ENCODE peak calls at places on chromosomes 4 and X, in five cellular contexts. G is IMR-90, R is H1, F is mesenchymal stem cell, E is H9. N is an unnamed sample.

GRCh38 chr4:67465763-67466052 is 79.6 kb downstream of the CENPC start:
- DNase-seq in G (no peak), R (no peak), E (no peak), F (no peak), N (no peak)

GRCh38 chrX:150199803-150200202 is 163.3 kb upstream of the MAMLD1 start:
- DNase-seq in F (no peak), G (no peak), E (no peak), R (no peak), N (no peak)

GRCh38 chr4:186192068-186192751 is 843 bp downstream of the CYP4V2 start:
- DNase-seq in G (peak; percentile 48), R (no peak), F (peak; percentile 60), E (peak; percentile 59), N (peak; percentile 29)

GRCh38 chr4:71498002-71498401 is 159.2 kb downstream of the SLC4A4 start:
- DNase-seq in R (no peak), F (peak; percentile 73), G (peak; percentile 69), E (no peak), N (no peak)

GRCh38 chr4:6939761-6940743 is 30.4 kb downstream of the TBC1D14 start:
- DNase-seq in E (no peak), F (no peak), R (no peak), G (no peak), N (no peak)

GRCh38 chr4:47704693-47705325 is 133.1 kb downstream of the CORIN start:
- DNase-seq in G (peak; percentile 37), F (peak; percentile 59), R (peak; percentile 19), E (peak; percentile 70), N (peak; percentile 42)

GRCh38 chr4:145623831-145624230 is 4.6 kb downstream of the MMAA start:
- DNase-seq in F (peak; percentile 39), G (peak; percentile 65), R (no peak), E (no peak), N (no peak)

GRCh38 chr4:82524570-82525152 is 37.1 kb downstream of the TMEM150C start:
- DNase-seq in E (no peak), G (no peak), R (no peak), F (peak; percentile 32), N (no peak)

GRCh38 chr4:122914938-122915337 is 7.5 kb downstream of the NUDT6 start:
- DNase-seq in R (no peak), F (peak; percentile 49), E (no peak), G (peak; percentile 77), N (no peak)

GRCh38 chr4:150769845-150770244 is 187.9 kb downstream of the MAB21L2 start:
- DNase-seq in F (no peak), G (no peak), E (no peak), R (no peak), N (no peak)

GRCh38 chr4:104451573-104451972 is 43.1 kb downstream of the CXXC4 start:
- DNase-seq in R (no peak), G (no peak), E (no peak), F (peak; percentile 42), N (no peak)

GRCh38 chr4:113539408-113539807 is 222.1 kb downstream of the CAMK2D start:
- DNase-seq in F (peak; percentile 44), R (no peak), G (peak; percentile 91), E (no peak), N (no peak)

GRCh38 chrX:3262906-3263305 is 83.5 kb downstream of the MXRA5 start:
- DNase-seq in R (no peak), E (no peak), F (peak; percentile 89), G (peak; percentile 90), N (no peak)

DNA sequence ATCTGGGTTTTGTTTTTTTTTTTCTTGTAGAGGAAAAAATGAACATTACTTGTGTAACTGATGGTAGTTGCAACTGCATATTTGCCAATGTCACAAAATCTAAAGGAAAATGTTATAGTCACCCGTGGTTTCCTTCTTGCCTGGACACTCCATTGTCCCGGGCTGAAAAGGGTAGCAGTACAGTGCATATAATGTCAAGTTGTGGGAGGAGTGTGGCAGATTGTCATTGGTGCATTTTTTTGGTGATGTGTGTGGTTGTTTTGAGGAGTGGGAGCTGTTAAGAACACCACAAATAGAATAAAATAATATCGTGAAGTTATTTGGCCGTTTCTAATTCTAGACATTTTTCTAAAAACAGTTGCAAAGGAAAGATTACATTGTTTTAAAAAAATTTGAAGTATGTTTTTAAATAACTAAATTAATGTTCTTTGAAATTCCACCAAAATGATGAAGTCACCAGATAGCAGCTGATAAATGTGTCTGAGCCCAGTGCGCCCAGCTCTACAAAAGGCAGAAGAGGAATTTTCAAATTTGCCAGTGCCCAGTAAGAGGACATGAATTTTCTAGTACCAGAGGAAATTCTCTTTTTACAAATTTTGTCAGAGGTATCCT is 1.3 kb downstream of the PKD2 start:
- DNase-seq in E (no peak), R (no peak), G (no peak), F (peak; percentile 55), N (no peak)
- H3K4me1 ChIP-seq in E (peaks cover 14% of the 10 kb centered on the region), R (peaks cover 8% of the 10 kb centered on the region), G (peaks cover 14% of the 10 kb centered on the region), F (peaks cover 1% of the 10 kb centered on the region), N (peaks cover 3% of the 10 kb centered on the region)

GRCh38 chr4:103076777-103077347 is 301 bp upstream of the SLC9B2 start:
- DNase-seq in E (no peak), G (no peak), F (no peak), R (no peak), N (no peak)
- H4K8ac ChIP-seq in E (no peak overlapping the region), G (peak overlapping the region; percentile 91), F (peak overlapping the region; percentile 12), R (peak overlapping the region; percentile 91), N (no peak overlapping the region)

DNA sequence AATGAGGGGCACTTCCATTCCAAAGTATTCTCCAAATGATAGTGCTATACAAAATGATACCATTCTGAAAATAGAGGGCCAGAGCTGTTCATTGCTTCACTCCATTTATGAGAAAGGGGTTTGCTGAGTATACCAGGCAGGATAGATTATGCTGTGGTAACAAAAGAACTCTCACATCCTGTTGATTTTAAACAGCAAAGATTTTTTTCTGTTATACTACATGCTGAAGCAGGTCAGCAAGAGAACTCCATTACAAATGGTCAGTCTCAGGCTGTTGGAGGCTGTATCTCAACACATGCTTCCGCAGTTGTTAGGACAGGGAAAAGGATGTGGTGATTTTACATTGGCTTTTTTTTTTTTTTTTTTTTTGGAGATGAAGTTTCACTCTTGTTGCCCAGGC is 13.7 kb upstream of the KLHL5 start:
- DNase-seq in G (peak; percentile 26), E (no peak), F (peak; percentile 23), R (no peak), N (no peak)
- H3K4me1 ChIP-seq in G (peaks cover 17% of the 10 kb centered on the region), E (peaks cover 2% of the 10 kb centered on the region), F (peaks cover 2% of the 10 kb centered on the region), R (peaks cover 6% of the 10 kb centered on the region), N (peaks cover 3% of the 10 kb centered on the region)

DNA sequence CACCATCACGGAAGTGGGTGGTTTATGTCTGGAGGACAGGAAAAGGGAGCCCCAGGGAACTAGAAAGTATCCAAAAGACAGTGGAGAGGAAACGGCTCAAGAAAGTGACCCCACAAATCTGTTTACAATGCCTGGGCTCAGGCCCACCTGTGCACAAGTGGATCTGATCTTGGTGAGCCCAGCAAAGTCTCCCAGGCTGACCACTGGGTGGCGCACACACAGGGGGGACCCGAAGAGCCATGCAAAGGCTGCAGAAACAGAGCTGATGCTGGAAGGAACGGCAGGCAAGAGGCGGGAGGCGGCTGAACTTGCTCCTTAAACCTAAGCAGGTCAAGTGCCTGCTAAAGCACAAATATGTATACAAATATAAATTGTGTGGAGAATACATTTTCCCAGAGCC is 9.6 kb downstream of the HAUS7 start:
- DNase-seq in F (peak; percentile 48), G (peak; percentile 39), E (peak; percentile 72), R (no peak), N (no peak)
- H4K8ac ChIP-seq in F (no peak overlapping the region), G (no peak overlapping the region), E (no peak overlapping the region), R (no peak overlapping the region), N (no peak overlapping the region)

N was measured in neuronal stem cell.